ENCODE peak calls at places on chromosomes 6 and 20, in four cellular contexts. One of them, this sample, is unnamed.
A peak's percentile ranks its signal among the peaks of the same experiment; 100 is the strongest.

GRCh38 chr20:10586296-10586695 is 87.5 kb downstream of the JAG1 start:
- DNase-seq in Peyer's patch: no peak
- DNase-seq in adrenal gland: no peak
- DNase-seq in erythroblast: no peak
- DNase-seq in this sample: no peak

GRCh38 chr6:116206231-116206903 is 47.5 kb downstream of the TSPYL4 start:
- DNase-seq in adrenal gland: no peak
- DNase-seq in Peyer's patch: no peak
- DNase-seq in erythroblast: no peak
- DNase-seq in this sample: no peak

GRCh38 chr6:170281331-170282292 is 9.3 kb downstream of the DLL1 start:
- DNase-seq in erythroblast: no peak
- DNase-seq in Peyer's patch: no peak
- DNase-seq in adrenal gland: no peak
- DNase-seq in this sample: no peak

GRCh38 chr20:41425180-41425884 is 58.7 kb upstream of the EMILIN3 start:
- DNase-seq in erythroblast: peak; percentile 80
- DNase-seq in adrenal gland: no peak
- DNase-seq in Peyer's patch: no peak
- DNase-seq in this sample: no peak

GRCh38 chr6:75117701-75118100 is 88.2 kb downstream of the COL12A1 start:
- DNase-seq in erythroblast: no peak
- DNase-seq in adrenal gland: no peak
- DNase-seq in Peyer's patch: no peak
- DNase-seq in this sample: no peak

GRCh38 chr6:136549359-136550044 is 720 bp downstream of the MAP7 start:
- DNase-seq in erythroblast: no peak
- DNase-seq in adrenal gland: peak; percentile 21
- DNase-seq in Peyer's patch: no peak
- DNase-seq in this sample: peak; percentile 31

GRCh38 chr6:129638055-129639019 is 71.6 kb downstream of the ARHGAP18 start:
- DNase-seq in erythroblast: no peak
- DNase-seq in adrenal gland: peak; percentile 77
- DNase-seq in Peyer's patch: no peak
- DNase-seq in this sample: no peak

GRCh38 chr6:146305098-146305497 is 238.5 kb upstream of the RAB32 start:
- DNase-seq in adrenal gland: peak; percentile 31
- DNase-seq in Peyer's patch: no peak
- DNase-seq in erythroblast: no peak
- DNase-seq in this sample: no peak

GRCh38 chr6:168514216-168514615 is 73.2 kb downstream of the SMOC2 start:
- DNase-seq in erythroblast: no peak
- DNase-seq in Peyer's patch: no peak
- DNase-seq in adrenal gland: peak; percentile 39
- DNase-seq in this sample: no peak

GRCh38 chr20:11252447-11252846 is 578.6 kb upstream of the JAG1 start:
- DNase-seq in erythroblast: no peak
- DNase-seq in Peyer's patch: no peak
- DNase-seq in adrenal gland: no peak
- DNase-seq in this sample: no peak

GRCh38 chr6:117317261-117317660 is 51.9 kb downstream of the VGLL2 start:
- DNase-seq in Peyer's patch: no peak
- DNase-seq in erythroblast: peak; percentile 2
- DNase-seq in adrenal gland: no peak
- DNase-seq in this sample: no peak

GRCh38 chr6:128364766-128365519 is 155.5 kb downstream of the PTPRK start:
- DNase-seq in erythroblast: no peak
- DNase-seq in Peyer's patch: no peak
- DNase-seq in adrenal gland: no peak
- DNase-seq in this sample: no peak

GRCh38 chr20:37346526-37347346 is 796 bp downstream of the SRC start:
- DNase-seq in erythroblast: no peak
- DNase-seq in Peyer's patch: no peak
- DNase-seq in adrenal gland: no peak
- DNase-seq in this sample: no peak

GRCh38 chr20:60057866-60058807 is 99.9 kb downstream of the CDH26 start:
- DNase-seq in adrenal gland: peak; percentile 42
- DNase-seq in erythroblast: peak; percentile 33
- DNase-seq in Peyer's patch: no peak
- DNase-seq in this sample: no peak

GRCh38 chr20:45626540-45626939 is 3.0 kb upstream of the WFDC10A start:
- DNase-seq in erythroblast: no peak
- DNase-seq in Peyer's patch: no peak
- DNase-seq in adrenal gland: no peak
- DNase-seq in this sample: no peak

GRCh38 chr6:22411408-22412105 is 114.7 kb upstream of the PRL start:
- DNase-seq in erythroblast: no peak
- DNase-seq in adrenal gland: no peak
- DNase-seq in Peyer's patch: no peak
- DNase-seq in this sample: no peak

GRCh38 chr6:111985202-111985731 is 68.6 kb upstream of the CCN6 start:
- DNase-seq in adrenal gland: no peak
- DNase-seq in Peyer's patch: no peak
- DNase-seq in erythroblast: no peak
- DNase-seq in this sample: peak; percentile 61

GRCh38 chr6:159929819-159930218 is 39.0 kb downstream of the MAS1 start:
- DNase-seq in Peyer's patch: peak; percentile 17
- DNase-seq in adrenal gland: no peak
- DNase-seq in erythroblast: peak; percentile 36
- DNase-seq in this sample: no peak

GRCh38 chr20:63707558-63708300 is at the start of the genes ARFRP1 and ZGPAT:
- DNase-seq in Peyer's patch: peak; percentile 87
- DNase-seq in erythroblast: peak; percentile 94
- DNase-seq in adrenal gland: peak; percentile 91
- DNase-seq in this sample: peak; percentile 73

GRCh38 chr6:125577263-125577662 is 172.2 kb upstream of the HEY2 start:
- DNase-seq in Peyer's patch: no peak
- DNase-seq in erythroblast: no peak
- DNase-seq in adrenal gland: no peak
- DNase-seq in this sample: no peak

GRCh38 chr6:119126140-119126539 is 47.7 kb upstream of the FAM184A start:
- DNase-seq in Peyer's patch: no peak
- DNase-seq in erythroblast: no peak
- DNase-seq in adrenal gland: no peak
- DNase-seq in this sample: no peak

GRCh38 chr6:170048615-170049256 is 242.1 kb downstream of the DLL1 start:
- DNase-seq in adrenal gland: peak; percentile 61
- DNase-seq in Peyer's patch: no peak
- DNase-seq in erythroblast: no peak
- DNase-seq in this sample: no peak

GRCh38 chr6:84018453-84019061 is 15.0 kb upstream of the MRAP2 start:
- DNase-seq in Peyer's patch: no peak
- DNase-seq in erythroblast: no peak
- DNase-seq in adrenal gland: no peak
- DNase-seq in this sample: no peak

GRCh38 chr6:129194441-129195021 is 311.6 kb downstream of the LAMA2 start:
- DNase-seq in erythroblast: no peak
- DNase-seq in Peyer's patch: no peak
- DNase-seq in adrenal gland: no peak
- DNase-seq in this sample: no peak

GRCh38 chr6:168035661-168036616 is 38.5 kb downstream of the KIF25 start:
- DNase-seq in erythroblast: no peak
- DNase-seq in Peyer's patch: no peak
- DNase-seq in adrenal gland: no peak
- DNase-seq in this sample: no peak

GRCh38 chr6:163349001-163349680 is 65.4 kb upstream of the QKI start:
- DNase-seq in adrenal gland: peak; percentile 21
- DNase-seq in erythroblast: no peak
- DNase-seq in Peyer's patch: no peak
- DNase-seq in this sample: no peak

GRCh38 chr6:138920906-138921305 is 67.1 kb downstream of the REPS1 start:
- DNase-seq in erythroblast: no peak
- DNase-seq in Peyer's patch: no peak
- DNase-seq in adrenal gland: no peak
- DNase-seq in this sample: no peak

GRCh38 chr20:1718604-1719384 is 61.2 kb upstream of the SIRPG start:
- DNase-seq in Peyer's patch: no peak
- DNase-seq in erythroblast: peak; percentile 60
- DNase-seq in adrenal gland: peak; percentile 76
- DNase-seq in this sample: no peak

GRCh38 chr20:6632187-6632586 is 135.3 kb upstream of the BMP2 start:
- DNase-seq in adrenal gland: peak; percentile 76
- DNase-seq in Peyer's patch: no peak
- DNase-seq in erythroblast: peak; percentile 11
- DNase-seq in this sample: no peak

GRCh38 chr6:19558934-19559333 is 278.2 kb upstream of the ID4 start:
- DNase-seq in Peyer's patch: no peak
- DNase-seq in erythroblast: no peak
- DNase-seq in adrenal gland: no peak
- DNase-seq in this sample: no peak

GRCh38 chr6:130473886-130474285 is 108.1 kb downstream of the TMEM200A start:
- DNase-seq in adrenal gland: no peak
- DNase-seq in erythroblast: no peak
- DNase-seq in Peyer's patch: no peak
- DNase-seq in this sample: no peak

GRCh38 chr6:131096786-131097185 is 33.7 kb upstream of the EPB41L2 start:
- DNase-seq in Peyer's patch: no peak
- DNase-seq in erythroblast: no peak
- DNase-seq in adrenal gland: no peak
- DNase-seq in this sample: no peak

GRCh38 chr6:37432916-37433656 is at the start of gene CMTR1:
- DNase-seq in erythroblast: peak; percentile 97
- DNase-seq in adrenal gland: peak; percentile 97
- DNase-seq in Peyer's patch: peak; percentile 94
- DNase-seq in this sample: peak; percentile 89

GRCh38 chr6:121608270-121608669 is 172.8 kb downstream of the GJA1 start:
- DNase-seq in erythroblast: no peak
- DNase-seq in Peyer's patch: no peak
- DNase-seq in adrenal gland: no peak
- DNase-seq in this sample: no peak

GRCh38 chr20:37556538-37556937 is 28.9 kb upstream of the BLCAP start:
- DNase-seq in adrenal gland: no peak
- DNase-seq in Peyer's patch: no peak
- DNase-seq in erythroblast: no peak
- DNase-seq in this sample: no peak

GRCh38 chr6:102736941-102737368 is 1343.4 kb downstream of the GRIK2 start:
- DNase-seq in erythroblast: no peak
- DNase-seq in adrenal gland: no peak
- DNase-seq in Peyer's patch: no peak
- DNase-seq in this sample: no peak

GRCh38 chr6:148967546-148967945 is 220.7 kb downstream of the UST start:
- DNase-seq in Peyer's patch: no peak
- DNase-seq in erythroblast: no peak
- DNase-seq in adrenal gland: no peak
- DNase-seq in this sample: no peak

GRCh38 chr20:34567885-34568865 is 9.7 kb downstream of the MAP1LC3A start:
- DNase-seq in erythroblast: no peak
- DNase-seq in Peyer's patch: no peak
- DNase-seq in adrenal gland: no peak
- DNase-seq in this sample: no peak
- TF ChIP-seq POLR2A in erythroblast: no peak
- TF ChIP-seq POLR2A in Peyer's patch: no peak
- TF ChIP-seq POLR2A in adrenal gland: no peak
- TF ChIP-seq POLR2A in this sample: no peak

DNA sequence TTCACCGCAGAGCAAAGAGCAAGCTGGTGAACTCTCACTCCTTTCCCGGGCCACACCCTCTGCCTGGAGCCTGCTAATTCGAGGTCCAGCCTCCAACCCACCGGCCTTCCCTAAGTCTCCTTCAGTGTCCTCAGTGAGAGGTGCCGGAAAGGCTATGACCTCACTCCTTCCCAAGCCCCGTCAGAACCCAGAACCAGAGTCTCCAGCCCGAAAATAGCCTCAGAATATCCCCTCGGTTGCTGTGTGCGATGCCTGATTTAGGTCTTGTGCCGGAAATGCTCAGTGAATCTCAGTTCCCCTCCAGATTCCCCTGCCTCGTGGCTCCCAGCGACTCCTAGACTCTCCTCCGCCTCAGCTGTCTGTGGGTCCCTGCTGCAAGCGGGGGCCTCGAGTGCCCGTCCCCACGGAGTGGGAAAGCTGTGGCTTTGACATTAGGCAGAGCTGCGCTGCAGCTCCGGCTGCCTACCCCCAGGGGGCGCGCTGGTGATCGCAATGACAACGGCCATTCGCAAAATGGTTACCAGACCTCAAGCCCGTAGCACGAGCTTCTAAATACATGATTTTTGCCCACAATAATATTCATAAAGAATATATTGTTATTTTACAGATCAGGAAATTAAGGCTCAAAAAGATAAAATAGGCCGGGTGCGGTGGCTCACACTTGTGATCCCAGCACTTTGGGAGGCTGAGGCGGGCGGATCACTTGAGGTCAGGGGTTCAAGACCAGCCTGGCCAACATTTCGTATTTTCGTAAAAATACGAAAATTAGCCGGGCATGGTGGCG is 4.2 kb upstream of the BNIP5 start:
- DNase-seq in Peyer's patch: peak; percentile 71
- DNase-seq in erythroblast: peak; percentile 85
- DNase-seq in adrenal gland: peak; percentile 85
- DNase-seq in this sample: peak; percentile 60
- TF ChIP-seq POLR2A in Peyer's patch: no peak
- TF ChIP-seq POLR2A in erythroblast: no peak
- TF ChIP-seq POLR2A in adrenal gland: no peak
- TF ChIP-seq POLR2A in this sample: no peak

GRCh38 chr20:17808782-17809181 is 109.0 kb downstream of the BANF2 start:
- DNase-seq in Peyer's patch: no peak
- DNase-seq in erythroblast: no peak
- DNase-seq in adrenal gland: peak; percentile 9
- DNase-seq in this sample: no peak
- TF ChIP-seq POLR2A in Peyer's patch: no peak
- TF ChIP-seq POLR2A in erythroblast: no peak
- TF ChIP-seq POLR2A in adrenal gland: no peak
- TF ChIP-seq POLR2A in this sample: no peak

GRCh38 chr20:51647674-51648570 is 105.4 kb upstream of the NFATC2 start:
- DNase-seq in adrenal gland: no peak
- DNase-seq in Peyer's patch: no peak
- DNase-seq in erythroblast: no peak
- DNase-seq in this sample: no peak
- TF ChIP-seq POLR2A in adrenal gland: no peak
- TF ChIP-seq POLR2A in Peyer's patch: no peak
- TF ChIP-seq POLR2A in erythroblast: no peak
- TF ChIP-seq POLR2A in this sample: no peak

GRCh38 chr6:31114540-31114876 is at the start of gene PSORS1C1:
- DNase-seq in Peyer's patch: no peak
- DNase-seq in adrenal gland: peak; percentile 91
- DNase-seq in erythroblast: no peak
- DNase-seq in this sample: peak; percentile 80
- TF ChIP-seq POLR2A in Peyer's patch: peak; percentile 23
- TF ChIP-seq POLR2A in adrenal gland: no peak
- TF ChIP-seq POLR2A in erythroblast: no peak
- TF ChIP-seq POLR2A in this sample: no peak